ENCODE peak calls at places on chromosome 6, in five cellular contexts. G, I, U, L and Y are unnamed samples.

GRCh38 chr6:108689279-108690161 is 128.8 kb downstream of the FOXO3 start:
- DNase-seq in U (peak), I (peak), G (peak), L (peak), Y (peak)

GRCh38 chr6:43189905-43190304 is 7.9 kb downstream of the CUL9 start:
- DNase-seq in I (no peak), L (no peak), G (no peak), U (no peak), Y (no peak)

GRCh38 chr6:12275084-12275483 is 15.1 kb upstream of the EDN1 start:
- DNase-seq in L (peak), G (no peak), I (no peak), U (no peak), Y (peak)

GRCh38 chr6:152984387-152984872 is 1.6 kb upstream of the FBXO5 start:
- DNase-seq in I (no peak), L (no peak), U (no peak), G (no peak), Y (no peak)

GRCh38 chr6:37053683-37054082 is 48.2 kb downstream of the FGD2 start:
- DNase-seq in L (no peak), G (no peak), U (no peak), I (no peak), Y (no peak)

GRCh38 chr6:105596284-105596755 is 193.4 kb upstream of the PREP start:
- DNase-seq in L (peak), G (peak), I (no peak), U (no peak), Y (no peak)

GRCh38 chr6:39947611-39948068 is 13.4 kb upstream of the MOCS1 start:
- DNase-seq in G (no peak), I (no peak), L (no peak), U (no peak), Y (no peak)

GRCh38 chr6:87538510-87539260 is 51.1 kb downstream of the RARS2 start:
- DNase-seq in I (no peak), U (no peak), G (no peak), L (no peak), Y (no peak)

GRCh38 chr6:33445020-33445676 is 9.2 kb upstream of the ZBTB9 start:
- DNase-seq in U (no peak), L (no peak), G (no peak), I (no peak), Y (no peak)

GRCh38 chr6:38876470-38876869 is 161.4 kb downstream of the DNAH8 start:
- DNase-seq in I (no peak), L (no peak), U (peak), G (no peak), Y (no peak)

GRCh38 chr6:114342826-114343781 is at the start of gene HS3ST5:
- DNase-seq in I (no peak), G (peak), L (peak), U (peak), Y (peak)

GRCh38 chr6:25312703-25313102 is 33.5 kb downstream of the CARMIL1 start:
- DNase-seq in L (peak), G (peak), U (no peak), I (no peak), Y (no peak)
- TF ChIP-seq CTCF in L (peak), G (no peak), U (no peak), I (no peak), Y (no peak)

DNA sequence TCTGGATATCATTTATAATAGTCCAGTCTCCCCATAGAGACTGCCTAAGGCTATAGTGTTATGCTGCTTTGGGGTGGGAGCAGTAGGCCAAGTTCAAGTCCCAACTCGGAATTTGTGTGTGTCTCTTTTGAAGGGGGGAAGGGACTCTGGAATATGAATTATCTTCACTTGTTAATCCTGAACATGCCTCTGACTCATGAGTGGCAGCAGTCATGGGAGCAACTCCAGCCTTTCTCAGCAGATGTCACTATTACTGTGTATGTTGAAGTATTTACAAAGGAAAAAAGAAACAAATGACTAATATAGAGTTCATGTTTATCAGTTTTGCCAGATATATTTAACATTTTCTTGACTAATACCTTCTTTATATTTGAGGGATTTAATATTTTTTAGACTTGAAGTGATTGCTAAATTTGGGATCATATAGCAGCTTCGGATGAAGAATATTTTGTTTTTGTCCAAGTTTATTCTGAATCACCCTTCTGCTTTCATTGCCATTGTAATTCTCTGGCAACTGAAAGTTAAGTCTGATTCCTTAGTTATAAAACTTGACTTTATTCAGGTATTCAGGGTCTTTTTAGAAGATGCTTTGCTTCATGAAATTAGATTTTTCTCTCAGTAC is 23.4 kb downstream of the FAM217A start:
- DNase-seq in G (peak), U (no peak), L (peak), I (peak), Y (no peak)
- TF ChIP-seq CTCF in G (peak), U (peak), L (peak), I (peak), Y (no peak)

DNA sequence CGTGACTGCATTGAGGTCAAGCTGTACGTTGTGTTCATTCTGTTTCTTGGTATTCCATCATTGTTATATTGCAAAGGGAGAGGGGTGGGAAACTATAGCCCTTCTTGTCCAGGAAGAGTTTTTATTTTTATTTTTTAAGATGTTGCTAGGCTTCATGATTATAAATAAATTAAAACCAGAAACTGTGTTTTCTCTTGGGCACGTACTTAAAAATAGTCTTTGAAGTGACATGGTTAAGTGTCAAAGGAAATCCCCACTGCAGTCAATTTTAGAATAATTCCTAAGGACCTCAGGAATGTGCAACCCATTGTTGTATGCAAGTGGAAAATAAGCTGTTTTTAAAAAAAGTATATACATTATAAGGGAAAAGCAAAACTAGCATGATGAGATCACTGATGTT is 651.2 kb downstream of the CD109 start:
- DNase-seq in G (no peak), U (no peak), I (no peak), L (no peak), Y (no peak)
- TF ChIP-seq CTCF in G (no peak), U (no peak), I (no peak), L (no peak), Y (no peak)

DNA sequence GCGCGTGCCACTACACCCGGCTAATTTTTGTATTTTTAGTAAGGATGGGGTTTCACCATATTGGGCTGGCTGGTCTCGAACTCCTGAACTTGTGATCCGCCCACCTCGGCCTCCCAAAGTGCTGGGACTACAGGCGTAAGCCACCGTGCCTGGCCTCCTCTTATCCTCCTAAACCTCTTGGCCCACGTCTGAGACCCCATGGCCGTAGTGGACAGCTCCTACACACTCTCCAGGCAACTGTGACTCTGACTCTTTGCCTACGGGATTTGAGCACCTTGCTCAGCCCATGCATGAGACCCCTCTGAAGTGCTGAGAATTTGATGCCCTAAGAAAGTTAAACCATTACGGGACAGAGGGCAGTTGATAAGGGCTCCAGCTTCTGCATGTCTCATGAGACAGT is 25.0 kb downstream of the PERP start:
- DNase-seq in U (no peak), G (no peak), I (no peak), L (no peak), Y (no peak)
- TF ChIP-seq CTCF in U (no peak), G (no peak), I (no peak), L (no peak), Y (no peak)

GRCh38 chr6:41344865-41345264 is 9.5 kb downstream of the NCR2 start:
- DNase-seq in G (no peak), L (no peak), I (no peak), U (no peak), Y (no peak)
- TF ChIP-seq CTCF in G (no peak), L (no peak), I (no peak), U (no peak), Y (no peak)